ENCODE peak calls at places on chromosome 15, in four cellular contexts. M, R, B and A are unnamed samples.
A peak's percentile ranks its signal among the peaks of the same experiment; 100 is the strongest.

GRCh38 chr15:41523097-41523496 is 9.5 kb upstream of the LTK start:
- DNase-seq in M (no peak), R (no peak), B (no peak), A (no peak)

GRCh38 chr15:101528108-101528916 is 38.8 kb upstream of the PCSK6 start:
- DNase-seq in M (no peak), R (no peak), B (no peak), A (no peak)

GRCh38 chr15:88465633-88466219 is 1.5 kb downstream of the MRPL46 start:
- DNase-seq in M (peak; percentile 73), R (no peak), B (no peak), A (no peak)

GRCh38 chr15:69099976-69100375 is 60.5 kb upstream of the GLCE start:
- DNase-seq in M (no peak), R (no peak), B (no peak), A (no peak)

GRCh38 chr15:59276225-59277178 is 69.9 kb downstream of the LDHAL6B start:
- DNase-seq in M (no peak), R (no peak), B (no peak), A (no peak)

GRCh38 chr15:57708047-57708446 is 1.5 kb downstream of the POLR2M start:
- DNase-seq in M (peak; percentile 9), R (no peak), B (no peak), A (no peak)

GRCh38 chr15:95929232-95929846 is 401.2 kb upstream of the NR2F2 start:
- DNase-seq in M (peak; percentile 96), R (no peak), B (no peak), A (peak; percentile 48)

GRCh38 chr15:41806291-41807181 is 21.4 kb upstream of the JMJD7 start:
- DNase-seq in M (no peak), R (peak; percentile 33), B (no peak), A (no peak)

GRCh38 chr15:42549052-42549491 is 434 bp downstream of the HAUS2 start:
- DNase-seq in M (peak; percentile 65), R (no peak), B (peak; percentile 73), A (no peak)

GRCh38 chr15:63306480-63307073 is 29.2 kb downstream of the APH1B start:
- DNase-seq in M (no peak), R (no peak), B (no peak), A (no peak)

GRCh38 chr15:77384589-77385359 is 35.1 kb downstream of the PEAK1 start:
- DNase-seq in M (no peak), R (no peak), B (no peak), A (no peak)
- TF ChIP-seq USF1 in M (no peak), R (no peak), B (no peak), A (no peak)

DNA sequence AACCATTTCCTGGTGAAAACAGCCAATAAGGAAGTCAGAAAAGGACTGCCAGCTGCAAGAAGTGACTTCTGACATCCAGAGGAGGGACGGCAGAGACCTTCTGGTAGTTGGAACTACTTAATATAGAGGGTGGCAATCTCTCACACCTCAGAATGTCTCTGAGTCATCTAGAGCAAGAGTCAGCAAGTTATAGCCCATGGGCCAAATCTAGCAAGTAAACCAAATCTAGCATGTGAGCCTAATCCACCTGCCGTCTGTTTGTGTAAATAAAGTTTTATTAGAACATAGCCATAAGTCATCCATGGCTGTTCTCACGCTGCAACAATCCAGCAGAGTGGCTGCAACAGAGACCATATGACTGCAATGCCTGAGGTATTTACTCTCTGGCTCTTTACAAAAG is 160.5 kb upstream of the NR2E3 start:
- DNase-seq in M (no peak), R (no peak), B (no peak), A (no peak)
- TF ChIP-seq USF1 in M (no peak), R (no peak), B (no peak), A (no peak)

DNA sequence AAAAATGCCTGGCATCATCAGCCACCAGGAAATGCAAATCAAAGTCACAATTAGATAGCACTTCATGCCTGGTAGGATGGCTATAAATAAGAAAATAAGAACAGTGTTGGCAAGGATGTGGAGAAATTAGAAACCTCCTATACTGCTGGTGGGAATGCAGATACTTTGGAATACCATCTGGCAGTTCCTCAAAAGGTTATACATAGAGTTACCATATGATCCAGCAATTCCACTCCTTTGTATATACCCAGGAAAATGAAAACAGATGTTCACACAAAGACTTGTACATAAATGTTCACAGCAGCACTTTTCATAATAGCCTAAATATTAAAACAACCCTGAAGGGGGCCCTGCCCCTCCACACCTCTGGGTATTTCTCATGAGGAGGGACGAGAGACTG is 13.7 kb downstream of the ACSBG1 start:
- DNase-seq in M (no peak), R (no peak), B (no peak), A (no peak)
- TF ChIP-seq USF1 in M (no peak), R (no peak), B (no peak), A (no peak)

DNA sequence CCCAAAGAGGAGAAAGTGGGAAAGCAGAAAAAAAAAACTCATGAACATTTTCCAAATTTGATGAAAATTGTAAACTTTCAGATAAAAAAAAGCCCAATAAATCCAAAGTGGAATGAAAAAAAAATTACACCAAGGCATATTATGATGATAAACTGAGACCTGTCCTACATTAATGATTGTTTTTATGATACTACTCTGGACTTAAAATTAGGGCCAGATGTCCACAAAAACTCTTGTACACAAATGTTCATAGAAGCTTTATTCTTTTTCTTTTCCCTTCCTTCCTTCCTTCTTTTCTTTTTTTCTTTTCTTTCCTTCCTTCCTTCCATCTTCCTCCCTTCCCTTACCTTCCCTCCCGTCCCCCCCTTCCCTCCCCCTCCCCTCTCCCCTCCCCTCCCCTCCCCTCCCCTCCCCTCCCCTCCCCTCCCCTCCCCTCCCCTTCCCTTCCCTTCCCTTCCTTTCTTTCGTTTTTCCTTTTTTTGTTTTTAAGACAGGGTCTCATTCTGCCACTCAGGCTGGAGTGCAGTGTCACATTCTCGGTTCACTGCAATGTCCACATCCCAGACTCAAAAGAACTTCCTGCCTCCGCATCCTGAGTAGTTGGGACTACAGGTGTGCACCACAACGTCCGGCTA is 243.9 kb downstream of the MEIS2 start:
- DNase-seq in M (no peak), R (no peak), B (no peak), A (no peak)
- TF ChIP-seq USF1 in M (no peak), R (no peak), B (no peak), A (no peak)

GRCh38 chr15:91855684-91856553 is 2.4 kb downstream of the SLCO3A1 start:
- DNase-seq in M (no peak), R (peak; percentile 82), B (peak; percentile 45), A (peak; percentile 33)
- TF ChIP-seq USF1 in M (no peak), R (no peak), B (no peak), A (no peak)

GRCh38 chr15:80343610-80344009 is 60.6 kb upstream of the ARNT2 start:
- DNase-seq in M (no peak), R (no peak), B (no peak), A (no peak)
- TF ChIP-seq USF1 in M (no peak), R (no peak), B (no peak), A (no peak)